ENCODE peak calls at places on chromosomes 12 and 14, in four cellular contexts. F is ovary, X is A549, C is breast epithelium. U is an unnamed sample.

GRCh38 chr12:990308-990648 is 745 bp upstream of the ERC1 start:
- DNase-seq in F (peak; percentile 81), X (peak; percentile 38), C (peak; percentile 64), U (peak; percentile 56)

GRCh38 chr12:513446-513845 is 53.7 kb downstream of the B4GALNT3 start:
- DNase-seq in F (no peak), X (no peak), C (no peak), U (no peak)

GRCh38 chr12:18383203-18383602 is 121.9 kb downstream of the PIK3C2G start:
- DNase-seq in F (no peak), X (peak; percentile 32), C (no peak), U (no peak)

GRCh38 chr14:75340921-75341320 is 62.3 kb downstream of the FOS start:
- DNase-seq in F (no peak), X (no peak), C (peak; percentile 62), U (peak; percentile 30)

GRCh38 chr12:95258146-95258545 is 40.5 kb downstream of the VEZT start:
- DNase-seq in F (no peak), X (no peak), C (no peak), U (no peak)

GRCh38 chr12:27879708-27880107 is 92.8 kb downstream of the PTHLH start:
- DNase-seq in F (no peak), X (no peak), C (no peak), U (no peak)

GRCh38 chr14:105473033-105473676 is 1.5 kb upstream of the CRIP2 start:
- DNase-seq in F (peak; percentile 53), X (no peak), C (no peak), U (no peak)

GRCh38 chr12:113757223-113758002 is 208.7 kb downstream of the RBM19 start:
- DNase-seq in F (no peak), X (no peak), C (no peak), U (no peak)

GRCh38 chr12:63995512-63995911 is 151.0 kb downstream of the SRGAP1 start:
- DNase-seq in F (no peak), X (no peak), C (no peak), U (no peak)

GRCh38 chr14:38199768-38200167 is 7.9 kb upstream of the SSTR1 start:
- DNase-seq in F (no peak), X (no peak), C (no peak), U (no peak)

GRCh38 chr14:95287176-95287754 is 32.4 kb downstream of the CLMN start:
- DNase-seq in F (no peak), X (no peak), C (no peak), U (peak; percentile 61)

GRCh38 chr12:123038966-123039365 is 58.5 kb downstream of the ARL6IP4 start:
- DNase-seq in F (no peak), X (no peak), C (no peak), U (no peak)

GRCh38 chr12:114888458-114888857 is 204.5 kb upstream of the TBX3 start:
- DNase-seq in F (no peak), X (no peak), C (no peak), U (no peak)

GRCh38 chr12:120833849-120834248 is 70.3 kb downstream of the SPPL3 start:
- DNase-seq in F (no peak), X (no peak), C (no peak), U (no peak)

GRCh38 chr12:93879476-93880376 is 202.6 kb downstream of the CRADD start:
- DNase-seq in F (no peak), X (no peak), C (no peak), U (no peak)

GRCh38 chr12:92444763-92445162 is 258.0 kb upstream of the PLEKHG7 start:
- DNase-seq in F (no peak), X (no peak), C (no peak), U (no peak)

GRCh38 chr14:101731187-101732080 is 30.1 kb upstream of the PPP2R5C start:
- DNase-seq in F (no peak), X (peak; percentile 73), C (peak; percentile 52), U (peak; percentile 74)

GRCh38 chr14:101334656-101335055 is 226.6 kb upstream of the DIO3 start:
- DNase-seq in F (no peak), X (no peak), C (no peak), U (no peak)

GRCh38 chr12:107668320-107668719 is 17.3 kb upstream of the PWP1 start:
- DNase-seq in F (no peak), X (no peak), C (no peak), U (no peak)

GRCh38 chr12:107668743-107669142 is 16.9 kb upstream of the PWP1 start:
- DNase-seq in F (no peak), X (no peak), C (no peak), U (no peak)

GRCh38 chr12:107670999-107671643 is 14.5 kb upstream of the PWP1 start:
- DNase-seq in F (no peak), X (no peak), C (no peak), U (no peak)

GRCh38 chr12:107667464-107667863 is 18.1 kb upstream of the PWP1 start:
- DNase-seq in F (no peak), X (no peak), C (no peak), U (no peak)

GRCh38 chr12:107669946-107670345 is 15.7 kb upstream of the PWP1 start:
- DNase-seq in F (no peak), X (no peak), C (no peak), U (no peak)
- TF ChIP-seq POLR2A in F (no peak), X (no peak), C (no peak), U (no peak)

GRCh38 chr14:103384450-103385152 is 614 bp upstream of the MARK3 start:
- DNase-seq in F (no peak), X (no peak), C (no peak), U (no peak)

GRCh38 chr14:103382375-103382774 is 2.8 kb upstream of the MARK3 start:
- DNase-seq in F (no peak), X (no peak), C (no peak), U (no peak)

GRCh38 chr14:103386632-103387329 is 1.6 kb downstream of the MARK3 start:
- DNase-seq in F (no peak), X (no peak), C (no peak), U (no peak)

GRCh38 chr14:103385994-103386491 is 828 bp downstream of the MARK3 start:
- DNase-seq in F (no peak), X (no peak), C (no peak), U (peak; percentile 19)

DNA sequence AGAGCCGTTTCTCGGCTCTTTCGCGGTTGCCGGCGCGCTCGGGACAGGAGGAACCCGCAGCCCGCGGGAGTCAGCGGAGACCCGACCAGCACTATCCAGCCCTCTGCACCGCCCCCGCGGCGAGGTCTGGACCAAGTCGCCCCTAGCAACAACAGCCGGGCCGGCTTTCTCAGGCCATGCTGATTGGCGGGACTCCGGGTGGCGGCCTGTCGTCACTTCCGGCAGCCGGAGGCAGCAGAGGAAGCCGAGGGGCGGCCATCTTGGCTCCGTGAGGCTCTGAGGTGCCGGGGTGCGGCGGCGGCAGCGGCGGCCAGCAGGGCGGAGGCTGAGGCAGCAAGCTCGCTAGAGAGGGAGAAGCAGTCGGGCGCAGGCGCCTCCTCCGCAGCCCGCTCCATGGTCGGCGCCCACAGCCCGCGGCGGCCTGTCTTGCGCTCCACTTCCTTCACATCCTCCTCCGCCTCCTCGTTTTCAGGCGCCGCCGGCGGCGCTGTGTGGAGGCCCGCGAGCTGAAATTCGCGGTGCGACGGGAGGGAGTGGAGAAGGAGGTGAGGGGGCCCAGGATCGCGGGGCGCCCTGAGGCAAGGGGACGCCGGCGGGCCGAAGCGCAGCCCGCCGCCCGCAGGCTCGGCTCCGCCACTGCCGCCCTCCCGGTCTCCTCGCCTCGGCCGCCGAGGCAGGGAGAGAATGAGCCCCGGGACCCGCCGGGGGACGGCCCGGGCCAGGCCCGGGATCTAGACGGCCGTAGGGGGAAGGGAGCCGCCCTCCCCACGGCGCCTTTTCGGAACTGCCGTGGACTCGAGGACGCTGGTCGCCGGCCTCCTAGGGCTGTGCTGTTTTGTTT is at the start of gene MARK3:
- DNase-seq in F (peak; percentile 98), X (peak; percentile 98), C (peak; percentile 96), U (peak; percentile 97)
- TF ChIP-seq POLR2A in F (peak; percentile 92), X (peak; percentile 87), C (peak; percentile 68), U (peak; percentile 93)

GRCh38 chr14:68564236-68564825 is 228.5 kb downstream of the ZFP36L1 start:
- DNase-seq in F (peak; percentile 58), X (no peak), C (no peak), U (no peak)

GRCh38 chr14:68563256-68564131 is 229.4 kb downstream of the ZFP36L1 start:
- DNase-seq in F (peak; percentile 73), X (no peak), C (no peak), U (peak; percentile 71)

GRCh38 chr14:68562911-68563255 is 230.0 kb downstream of the ZFP36L1 start:
- DNase-seq in F (no peak), X (no peak), C (no peak), U (no peak)

GRCh38 chr14:68559949-68560348 is 232.9 kb downstream of the ZFP36L1 start:
- DNase-seq in F (no peak), X (no peak), C (no peak), U (no peak)

DNA sequence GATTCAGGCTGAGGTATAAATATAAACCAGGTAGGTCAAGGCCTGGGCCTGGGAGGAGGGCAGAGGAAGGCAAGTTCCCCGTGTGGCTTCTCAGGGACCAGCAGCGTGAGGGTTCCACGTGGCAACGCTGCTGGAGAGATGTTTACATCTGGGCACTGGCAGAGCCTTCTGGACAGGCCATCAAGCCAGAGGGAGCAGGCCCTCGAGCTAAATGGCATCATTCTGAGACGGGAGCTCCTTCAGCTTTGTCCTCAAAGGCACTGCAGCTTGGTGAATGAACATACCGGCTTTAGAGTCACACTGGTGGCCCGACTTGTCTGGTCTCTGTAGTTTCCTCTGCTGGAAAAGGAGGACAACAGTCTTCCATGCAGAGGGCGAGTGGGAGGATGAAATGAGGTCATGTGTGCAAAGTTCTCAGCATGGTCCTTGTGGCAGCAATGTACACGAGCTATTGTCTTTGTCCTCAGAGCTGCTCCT is 231.3 kb downstream of the ZFP36L1 start:
- DNase-seq in F (no peak), X (no peak), C (peak; percentile 65), U (no peak)
- TF ChIP-seq POLR2A in F (no peak), X (no peak), C (no peak), U (no peak)

DNA sequence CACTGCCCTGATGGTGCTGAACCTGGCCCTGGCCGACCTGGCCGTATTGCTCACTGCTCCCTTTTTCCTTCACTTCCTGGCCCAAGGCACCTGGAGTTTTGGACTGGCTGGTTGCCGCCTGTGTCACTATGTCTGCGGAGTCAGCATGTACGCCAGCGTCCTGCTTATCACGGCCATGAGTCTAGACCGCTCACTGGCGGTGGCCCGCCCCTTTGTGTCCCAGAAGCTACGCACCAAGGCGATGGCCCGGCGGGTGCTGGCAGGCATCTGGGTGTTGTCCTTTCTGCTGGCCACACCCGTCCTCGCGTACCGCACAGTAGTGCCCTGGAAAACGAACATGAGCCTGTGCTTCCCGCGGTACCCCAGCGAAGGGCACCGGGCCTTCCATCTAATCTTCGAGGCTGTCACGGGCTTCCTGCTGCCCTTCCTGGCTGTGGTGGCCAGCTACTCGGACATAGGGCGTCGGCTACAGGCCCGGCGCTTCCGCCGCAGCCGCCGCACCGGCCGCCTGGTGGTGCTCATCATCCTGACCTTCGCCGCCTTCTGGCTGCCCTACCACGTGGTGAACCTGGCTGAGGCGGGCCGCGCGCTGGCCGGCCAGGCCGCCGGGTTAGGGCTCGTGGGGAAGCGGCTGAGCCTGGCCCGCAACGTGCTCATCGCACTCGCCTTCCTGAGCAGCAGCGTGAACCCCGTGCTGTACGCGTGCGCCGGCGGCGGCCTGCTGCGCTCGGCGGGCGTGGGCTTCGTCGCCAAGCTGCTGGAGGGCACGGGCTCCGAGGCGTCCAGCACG is 4.7 kb downstream of the LTB4R start:
- DNase-seq in F (peak; percentile 62), X (no peak), C (no peak), U (no peak)
- TF ChIP-seq POLR2A in F (no peak), X (no peak), C (no peak), U (no peak)